ENCODE peak calls at places on chromosome 19, in five cellular contexts. U is sigmoid colon, P is cardiac muscle cell, L is fibroblast of mammary gland, K is BE2C. F is an unnamed sample.

GRCh38 chr19:6713773-6714692 is 6.4 kb downstream of the C3 start:
- DNase-seq in U (no peak), P (no peak), L (no peak), K (no peak), F (no peak)

GRCh38 chr19:38718747-38719543 is 25.3 kb downstream of the CAPN12 start:
- DNase-seq in U (peak), P (peak), L (no peak), K (peak), F (no peak)

GRCh38 chr19:3979289-3979673 is 6.0 kb downstream of the EEF2 start:
- DNase-seq in U (no peak), P (no peak), L (no peak), K (no peak), F (no peak)

GRCh38 chr19:43395561-43395960 is 19.1 kb upstream of the TEX101 start:
- DNase-seq in U (no peak), P (no peak), L (no peak), K (no peak), F (no peak)

GRCh38 chr19:48398329-48399235 is 5.1 kb downstream of the GRIN2D start:
- DNase-seq in U (peak), P (peak), L (peak), K (peak), F (peak)

GRCh38 chr19:3565177-3565576 is 7.6 kb upstream of the HMG20B start:
- DNase-seq in U (no peak), P (no peak), L (no peak), K (no peak), F (no peak)

GRCh38 chr19:14512420-14512961 is 5.7 kb downstream of the DNAJB1 start:
- DNase-seq in U (no peak), P (no peak), L (no peak), K (no peak), F (no peak)

GRCh38 chr19:41895745-41896580 is 13.0 kb downstream of the ARHGEF1 start:
- DNase-seq in U (no peak), P (no peak), L (no peak), K (peak), F (no peak)

GRCh38 chr19:8638078-8638619 is 7.7 kb downstream of the NFILZ start:
- DNase-seq in U (peak), P (no peak), L (no peak), K (no peak), F (no peak)

GRCh38 chr19:56476671-56477428 is at the start of gene ZNF667:
- DNase-seq in U (no peak), P (peak), L (peak), K (peak), F (peak)

GRCh38 chr19:23261496-23262020 is 11.4 kb upstream of the ZNF724 start:
- DNase-seq in U (no peak), P (no peak), L (no peak), K (no peak), F (no peak)

GRCh38 chr19:40778865-40779284 is 828 bp downstream of the RAB4B start:
- DNase-seq in U (no peak), P (no peak), L (peak), K (no peak), F (no peak)

GRCh38 chr19:18520848-18521691 is 800 bp downstream of the ELL start:
- DNase-seq in U (peak), P (peak), L (no peak), K (peak), F (peak)

GRCh38 chr19:18294467-18294864 is 13.0 kb upstream of the JUND start:
- DNase-seq in U (no peak), P (no peak), L (no peak), K (peak), F (no peak)

GRCh38 chr19:40300668-40301067 is 15.5 kb upstream of the AKT2 start:
- DNase-seq in U (no peak), P (no peak), L (no peak), K (no peak), F (no peak)

GRCh38 chr19:50506700-50507099 is 4.3 kb downstream of the JOSD2 start:
- DNase-seq in U (no peak), P (no peak), L (no peak), K (no peak), F (no peak)

GRCh38 chr19:32876919-32877285 is 7.3 kb upstream of the SLC7A9 start:
- DNase-seq in U (no peak), P (no peak), L (peak), K (no peak), F (no peak)

GRCh38 chr19:10288662-10289166 is 1.0 kb upstream of the ICAM5 start:
- DNase-seq in U (no peak), P (peak), L (peak), K (peak), F (no peak)

GRCh38 chr19:19006213-19006612 is 27.1 kb downstream of the SUGP2 start:
- DNase-seq in U (no peak), P (no peak), L (peak), K (no peak), F (no peak)

GRCh38 chr19:13103961-13104847 is 1.5 kb upstream of the LYL1 start:
- DNase-seq in U (peak), P (peak), L (no peak), K (peak), F (peak)

GRCh38 chr19:1874554-1875185 is 10.6 kb downstream of the ABHD17A start:
- DNase-seq in U (no peak), P (no peak), L (peak), K (no peak), F (no peak)

GRCh38 chr19:50820086-50820485 is 3.5 kb downstream of the KLK1 start:
- DNase-seq in U (no peak), P (no peak), L (no peak), K (no peak), F (no peak)

GRCh38 chr19:36604656-36605100 is 435 bp upstream of the ZNF382 start:
- DNase-seq in U (peak), P (peak), L (peak), K (peak), F (peak)

GRCh38 chr19:30373593-30373992 is 1.4 kb downstream of the ZNF536 start:
- DNase-seq in U (no peak), P (no peak), L (no peak), K (no peak), F (no peak)

GRCh38 chr19:5591476-5591875 is 23.7 kb upstream of the TINCR start:
- DNase-seq in U (no peak), P (no peak), L (no peak), K (no peak), F (no peak)

GRCh38 chr19:13334801-13335481 is 171.3 kb downstream of the CACNA1A start:
- DNase-seq in U (no peak), P (no peak), L (no peak), K (no peak), F (no peak)

GRCh38 chr19:2343289-2343982 is 15.0 kb downstream of the SPPL2B start:
- DNase-seq in U (no peak), P (no peak), L (no peak), K (no peak), F (no peak)

GRCh38 chr19:12847159-12848139 is 9.1 kb downstream of the MAST1 start:
- DNase-seq in U (peak), P (peak), L (peak), K (peak), F (peak)

GRCh38 chr19:49142866-49143335 is 12.3 kb downstream of the HRC start:
- DNase-seq in U (peak), P (peak), L (peak), K (peak), F (peak)

GRCh38 chr19:48844472-48844871 is 8.2 kb upstream of the HSD17B14 start:
- DNase-seq in U (no peak), P (no peak), L (peak), K (no peak), F (peak)

GRCh38 chr19:14167013-14167593 is 30.7 kb upstream of the ASF1B start:
- DNase-seq in U (no peak), P (no peak), L (no peak), K (no peak), F (no peak)

GRCh38 chr19:11560404-11560988 is 1.5 kb upstream of the ELOF1 start:
- DNase-seq in U (peak), P (peak), L (peak), K (peak), F (peak)
- H3K4me3 ChIP-seq in U (no peak), P (no peak), L (no peak), K (no peak), F (no peak)

GRCh38 chr19:46616631-46617322 is 8.1 kb downstream of the PTGIR start:
- DNase-seq in U (no peak), P (peak), L (peak), K (peak), F (peak)

GRCh38 chr19:46620267-46620666 is 4.6 kb downstream of the PTGIR start:
- DNase-seq in U (no peak), P (no peak), L (no peak), K (no peak), F (no peak)

GRCh38 chr19:46620716-46621115 is 4.2 kb downstream of the PTGIR start:
- DNase-seq in U (no peak), P (no peak), L (peak), K (no peak), F (no peak)

GRCh38 chr19:46617566-46618079 is 7.3 kb downstream of the PTGIR start:
- DNase-seq in U (no peak), P (no peak), L (no peak), K (no peak), F (no peak)

GRCh38 chr19:46618670-46619231 is 6.1 kb downstream of the PTGIR start:
- DNase-seq in U (no peak), P (no peak), L (peak), K (no peak), F (no peak)
- H3K4me3 ChIP-seq in U (no peak), P (no peak), L (no peak), K (no peak), F (no peak)

DNA sequence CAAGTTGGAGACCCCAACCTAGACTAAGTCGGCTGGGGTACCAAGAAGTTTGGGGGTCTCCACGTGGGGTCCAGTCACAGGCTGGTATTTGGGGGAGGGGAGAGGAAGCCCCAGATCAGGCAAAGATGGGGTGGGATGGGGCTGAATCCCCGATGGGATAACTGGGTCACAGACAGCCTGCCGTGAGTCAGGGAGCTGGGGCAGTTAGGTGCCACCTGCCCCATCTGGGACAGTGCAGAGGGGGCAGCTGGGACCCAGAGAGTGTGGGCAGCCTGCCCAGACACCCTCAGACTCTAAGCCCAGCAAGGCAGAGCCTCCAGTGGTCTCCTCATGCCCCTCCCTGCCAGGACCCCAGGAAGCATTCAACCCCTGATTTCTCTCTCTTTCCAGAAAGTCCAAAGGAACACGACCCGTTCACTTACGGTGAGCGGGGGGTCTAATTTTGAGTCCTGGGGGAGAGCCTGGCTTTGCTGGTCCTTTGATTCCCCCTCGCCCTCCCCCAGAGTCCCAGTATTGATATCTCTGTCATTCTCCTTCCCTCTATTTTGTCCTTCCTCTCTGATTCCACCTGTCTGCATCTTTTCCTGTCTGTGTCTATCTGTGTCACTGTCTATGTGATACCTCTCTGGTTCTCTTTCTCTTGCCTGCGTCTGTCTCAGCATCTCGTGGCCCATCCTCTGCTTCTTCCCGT is 1.7 kb downstream of the FXYD1 start:
- DNase-seq in U (no peak), P (no peak), L (no peak), K (no peak), F (no peak)
- H3K4me3 ChIP-seq in U (peak), P (peak), L (no peak), K (no peak), F (no peak)

DNA sequence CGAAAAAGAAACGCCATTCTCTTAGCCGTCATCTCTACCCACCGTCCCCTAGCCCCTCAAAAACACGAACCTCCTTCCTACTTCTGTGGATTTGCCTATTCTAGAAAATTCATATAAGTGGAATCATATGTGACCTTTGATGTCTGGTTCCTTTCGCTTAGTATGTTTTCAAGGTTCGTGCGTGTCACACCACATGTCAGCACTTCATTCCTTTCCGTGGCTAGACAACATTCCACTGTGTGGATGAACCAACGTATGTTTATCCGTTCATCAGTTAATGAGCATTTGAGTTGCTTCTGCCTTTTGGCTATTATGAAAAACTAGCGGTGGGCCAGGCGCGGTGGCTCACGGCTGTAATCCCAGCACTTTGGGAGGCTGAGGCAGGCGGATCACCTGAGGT is 14.0 kb upstream of the PPP1R12C start:
- DNase-seq in U (no peak), P (no peak), L (peak), K (no peak), F (no peak)
- H3K4me3 ChIP-seq in U (no peak), P (no peak), L (no peak), K (no peak), F (no peak)